ENCODE peak calls at places on chromosome 10, in ten cellular contexts. W is effector CD4-positive, alpha-beta T cell; J is mucosa of descending colon; S is activated T-cell treated with anti-CD3 and anti-CD28 coated beads for 1 hour; A is RCC 7860; H is CD8-positive, alpha-beta memory T cell; V is stimulated activated CD4-positive, alpha-beta T cell treated with anti-CD3 and anti-CD28 coated beads, Interleukin-1b, Interleukin-23, amount 100 ng/mL, for 48 hours; G is NCI-H2029 treated with DMSO at 0.1 percent for 48 hours; O is M059J; I is iPS-NIHi11. C is an unnamed sample.

GRCh38 chr10:113153493-113154127 is 203.6 kb downstream of the TCF7L2 start:
- DNase-seq in V (no peak), H (no peak), A (no peak), W (no peak), S (no peak), O (no peak), G (no peak), I (no peak), J (no peak), C (no peak)

GRCh38 chr10:43037440-43037839 is 39.4 kb upstream of the RET start:
- DNase-seq in I (no peak), V (no peak), A (no peak), G (no peak), J (no peak), S (no peak), O (no peak), H (no peak), W (no peak), C (no peak)

GRCh38 chr10:126135177-126135576 is 238.8 kb downstream of the FANK1 start:
- DNase-seq in A (no peak), G (no peak), O (peak; percentile 39), S (no peak), H (no peak), V (no peak), W (no peak), J (no peak), I (no peak), C (no peak)

GRCh38 chr10:114499630-114500190 is 95.4 kb upstream of the AFAP1L2 start:
- DNase-seq in O (no peak), G (no peak), H (no peak), I (no peak), J (peak; percentile 80), A (no peak), V (peak; percentile 88), S (no peak), W (peak; percentile 27), C (peak; percentile 80)

GRCh38 chr10:109877546-109877945 is 45.8 kb downstream of the XPNPEP1 start:
- DNase-seq in J (no peak), I (no peak), G (no peak), A (no peak), H (no peak), W (no peak), S (no peak), O (no peak), V (no peak), C (no peak)

GRCh38 chr10:123800299-123800698 is 91.3 kb downstream of the CPXM2 start:
- DNase-seq in O (no peak), A (no peak), V (no peak), S (no peak), I (no peak), W (no peak), H (no peak), J (no peak), G (no peak), C (no peak)

GRCh38 chr10:124323145-124323725 is 95.5 kb downstream of the OAT start:
- DNase-seq in V (no peak), H (no peak), W (no peak), O (peak; percentile 28), A (no peak), J (no peak), I (no peak), G (no peak), S (no peak), C (no peak)

GRCh38 chr10:1243486-1244182 is 187.4 kb downstream of the WDR37 start:
- DNase-seq in I (no peak), S (no peak), W (no peak), A (peak; percentile 3), G (no peak), V (no peak), O (no peak), J (no peak), H (no peak), C (no peak)

GRCh38 chr10:63388421-63389031 is 77.3 kb downstream of the JMJD1C start:
- DNase-seq in V (no peak), I (no peak), S (no peak), G (peak; percentile 53), A (peak; percentile 23), W (no peak), H (no peak), O (peak; percentile 59), J (no peak), C (no peak)

GRCh38 chr10:110820321-110820814 is 51.4 kb upstream of the PDCD4 start:
- DNase-seq in G (no peak), O (no peak), I (no peak), V (no peak), H (no peak), W (no peak), S (no peak), J (no peak), A (no peak), C (no peak)

GRCh38 chr10:80603516-80603915 is 65.8 kb downstream of the SH2D4B start:
- DNase-seq in I (no peak), G (no peak), J (no peak), O (no peak), A (no peak), V (no peak), W (no peak), H (no peak), S (no peak), C (no peak)

GRCh38 chr10:119113805-119114732 is 10.2 kb downstream of the DENND10 start:
- DNase-seq in G (no peak), A (no peak), S (no peak), O (peak; percentile 42), I (no peak), V (no peak), J (no peak), H (no peak), W (no peak), C (no peak)

GRCh38 chr10:58414270-58415041 is 29.2 kb downstream of the TFAM start:
- DNase-seq in I (peak; percentile 20), W (no peak), V (no peak), O (peak; percentile 81), A (peak; percentile 82), S (no peak), H (no peak), G (no peak), J (no peak), C (no peak)

GRCh38 chr10:14250496-14250895 is 80.2 kb downstream of the FRMD4A start:
- DNase-seq in I (no peak), A (no peak), W (no peak), H (no peak), S (no peak), J (no peak), V (no peak), O (no peak), G (no peak), C (no peak)

GRCh38 chr10:86178401-86179142 is 188.0 kb downstream of the GRID1 start:
- DNase-seq in O (peak; percentile 5), H (no peak), S (no peak), W (no peak), J (no peak), I (peak; percentile 87), G (no peak), V (no peak), A (no peak), C (no peak)

GRCh38 chr10:128062837-128063563 is 63.2 kb downstream of the MKI67 start:
- DNase-seq in W (no peak), A (no peak), G (no peak), S (no peak), O (no peak), H (peak; percentile 42), V (peak; percentile 52), I (no peak), J (no peak), C (peak; percentile 60)

GRCh38 chr10:59181668-59182067 is 5.2 kb downstream of the PHYHIPL start:
- DNase-seq in O (peak; percentile 62), W (no peak), G (peak; percentile 27), A (peak; percentile 58), J (no peak), H (no peak), V (no peak), I (peak; percentile 54), S (no peak), C (no peak)

GRCh38 chr10:73218466-73219191 is 28.4 kb downstream of the DNAJC9 start:
- DNase-seq in H (no peak), V (no peak), S (no peak), J (no peak), G (no peak), W (no peak), I (peak; percentile 36), O (peak; percentile 23), A (no peak), C (no peak)

GRCh38 chr10:95941115-95941514 is 33.3 kb downstream of the CC2D2B start:
- DNase-seq in O (no peak), H (no peak), W (no peak), V (no peak), G (no peak), J (no peak), S (no peak), A (no peak), I (no peak), C (no peak)

GRCh38 chr10:132461103-132461682 is 64.2 kb downstream of the PWWP2B start:
- DNase-seq in H (no peak), J (no peak), G (no peak), I (no peak), V (no peak), O (no peak), A (no peak), S (no peak), W (no peak), C (no peak)

GRCh38 chr10:69687396-69687795 is 57.3 kb downstream of the FAM241B start:
- DNase-seq in O (no peak), A (no peak), V (no peak), H (no peak), W (no peak), J (no peak), S (no peak), G (no peak), I (no peak), C (no peak)

GRCh38 chr10:21134645-21135395 is 237.7 kb upstream of the NEBL start:
- DNase-seq in J (no peak), A (peak; percentile 71), G (no peak), H (no peak), I (no peak), S (no peak), O (peak; percentile 3), V (no peak), W (no peak), C (no peak)

GRCh38 chr10:62258926-62259325 is 9.7 kb downstream of the RTKN2 start:
- DNase-seq in O (no peak), G (no peak), J (no peak), A (no peak), S (no peak), V (no peak), H (no peak), I (no peak), W (no peak), C (no peak)

GRCh38 chr10:108787932-108788331 is 1135.4 kb downstream of the XPNPEP1 start:
- DNase-seq in I (no peak), S (no peak), O (peak; percentile 69), G (no peak), V (no peak), H (no peak), W (no peak), A (peak; percentile 33), J (no peak), C (no peak)

GRCh38 chr10:95791425-95791979 is 35.5 kb downstream of the ENTPD1 start:
- DNase-seq in J (no peak), W (no peak), G (no peak), V (no peak), A (no peak), I (no peak), S (no peak), H (no peak), O (no peak), C (no peak)

GRCh38 chr10:98088186-98088971 is 46.1 kb upstream of the R3HCC1L start:
- DNase-seq in H (no peak), G (peak; percentile 9), V (no peak), A (no peak), S (no peak), J (no peak), O (peak; percentile 11), I (no peak), W (no peak), C (no peak)

GRCh38 chr10:121998462-121998861 is 9.5 kb downstream of the TACC2 start:
- DNase-seq in S (no peak), J (no peak), V (no peak), A (no peak), I (no peak), W (no peak), O (no peak), G (no peak), H (no peak), C (no peak)

GRCh38 chr10:944034-944831 is 12.7 kb upstream of the LARP4B start:
- DNase-seq in W (no peak), V (peak; percentile 10), S (peak; percentile 12), J (peak; percentile 82), H (no peak), I (no peak), G (no peak), O (peak; percentile 20), A (no peak), C (no peak)